ENCODE peak calls at places on chromosomes 2 and 18, in eight cellular contexts. One of them, this sample, is unnamed.

GRCh38 chr2:161486111-161486510 is 70.0 kb downstream of the TBR1 start:
- DNase-seq in NCI-H748 treated with DMSO at 0.1 percent for 48 hours: no peak
- DNase-seq in ureter: no peak
- DNase-seq in stimulated activated CD4-positive, alpha-beta T cell treated with anti-CD3 and anti-CD28 coated beads, Interleukin-2, amount 100 ng/mL, for 24 hours: no peak
- DNase-seq in MG63: no peak
- DNase-seq in T-helper 2 cell: no peak
- DNase-seq in brain microvascular endothelial cell: no peak
- DNase-seq in CD4-positive, CD25-positive, alpha-beta regulatory T cell: no peak
- DNase-seq in this sample: no peak

GRCh38 chr18:79754831-79755351 is 42.8 kb upstream of the KCNG2 start:
- DNase-seq in ureter: no peak
- DNase-seq in MG63: no peak
- DNase-seq in brain microvascular endothelial cell: no peak
- DNase-seq in NCI-H748 treated with DMSO at 0.1 percent for 48 hours: no peak
- DNase-seq in CD4-positive, CD25-positive, alpha-beta regulatory T cell: no peak
- DNase-seq in T-helper 2 cell: no peak
- DNase-seq in stimulated activated CD4-positive, alpha-beta T cell treated with anti-CD3 and anti-CD28 coated beads, Interleukin-2, amount 100 ng/mL, for 24 hours: no peak
- DNase-seq in this sample: no peak

GRCh38 chr2:10119027-10119325 is 3.6 kb upstream of the RRM2 start:
- DNase-seq in MG63: no peak
- DNase-seq in stimulated activated CD4-positive, alpha-beta T cell treated with anti-CD3 and anti-CD28 coated beads, Interleukin-2, amount 100 ng/mL, for 24 hours: no peak
- DNase-seq in NCI-H748 treated with DMSO at 0.1 percent for 48 hours: no peak
- DNase-seq in CD4-positive, CD25-positive, alpha-beta regulatory T cell: no peak
- DNase-seq in brain microvascular endothelial cell: no peak
- DNase-seq in T-helper 2 cell: no peak
- DNase-seq in ureter: no peak
- DNase-seq in this sample: no peak

GRCh38 chr18:63192885-63193349 is 126.7 kb downstream of the BCL2 start:
- DNase-seq in MG63: no peak
- DNase-seq in T-helper 2 cell: no peak
- DNase-seq in stimulated activated CD4-positive, alpha-beta T cell treated with anti-CD3 and anti-CD28 coated beads, Interleukin-2, amount 100 ng/mL, for 24 hours: no peak
- DNase-seq in NCI-H748 treated with DMSO at 0.1 percent for 48 hours: no peak
- DNase-seq in CD4-positive, CD25-positive, alpha-beta regulatory T cell: no peak
- DNase-seq in ureter: no peak
- DNase-seq in brain microvascular endothelial cell: no peak
- DNase-seq in this sample: no peak

GRCh38 chr2:142179686-142180085 is 48.9 kb upstream of the LRP1B start:
- DNase-seq in stimulated activated CD4-positive, alpha-beta T cell treated with anti-CD3 and anti-CD28 coated beads, Interleukin-2, amount 100 ng/mL, for 24 hours: no peak
- DNase-seq in T-helper 2 cell: no peak
- DNase-seq in MG63: no peak
- DNase-seq in ureter: no peak
- DNase-seq in brain microvascular endothelial cell: no peak
- DNase-seq in NCI-H748 treated with DMSO at 0.1 percent for 48 hours: no peak
- DNase-seq in CD4-positive, CD25-positive, alpha-beta regulatory T cell: no peak
- DNase-seq in this sample: no peak

GRCh38 chr18:47949197-47949596 is 18.7 kb upstream of the SMAD2 start:
- DNase-seq in T-helper 2 cell: no peak
- DNase-seq in ureter: no peak
- DNase-seq in brain microvascular endothelial cell: no peak
- DNase-seq in MG63: no peak
- DNase-seq in CD4-positive, CD25-positive, alpha-beta regulatory T cell: no peak
- DNase-seq in NCI-H748 treated with DMSO at 0.1 percent for 48 hours: no peak
- DNase-seq in stimulated activated CD4-positive, alpha-beta T cell treated with anti-CD3 and anti-CD28 coated beads, Interleukin-2, amount 100 ng/mL, for 24 hours: no peak
- DNase-seq in this sample: no peak

GRCh38 chr2:58571181-58571852 is 330.2 kb upstream of the FANCL start:
- DNase-seq in CD4-positive, CD25-positive, alpha-beta regulatory T cell: peak
- DNase-seq in T-helper 2 cell: no peak
- DNase-seq in brain microvascular endothelial cell: peak
- DNase-seq in stimulated activated CD4-positive, alpha-beta T cell treated with anti-CD3 and anti-CD28 coated beads, Interleukin-2, amount 100 ng/mL, for 24 hours: no peak
- DNase-seq in ureter: peak
- DNase-seq in MG63: peak
- DNase-seq in NCI-H748 treated with DMSO at 0.1 percent for 48 hours: peak
- DNase-seq in this sample: no peak

GRCh38 chr2:135490381-135490780 is 40.6 kb downstream of the ZRANB3 start:
- DNase-seq in MG63: no peak
- DNase-seq in stimulated activated CD4-positive, alpha-beta T cell treated with anti-CD3 and anti-CD28 coated beads, Interleukin-2, amount 100 ng/mL, for 24 hours: no peak
- DNase-seq in CD4-positive, CD25-positive, alpha-beta regulatory T cell: no peak
- DNase-seq in NCI-H748 treated with DMSO at 0.1 percent for 48 hours: no peak
- DNase-seq in ureter: no peak
- DNase-seq in brain microvascular endothelial cell: peak
- DNase-seq in T-helper 2 cell: no peak
- DNase-seq in this sample: no peak

GRCh38 chr2:230795856-230796255 is 68.9 kb upstream of the ITM2C start:
- DNase-seq in NCI-H748 treated with DMSO at 0.1 percent for 48 hours: no peak
- DNase-seq in brain microvascular endothelial cell: no peak
- DNase-seq in CD4-positive, CD25-positive, alpha-beta regulatory T cell: no peak
- DNase-seq in stimulated activated CD4-positive, alpha-beta T cell treated with anti-CD3 and anti-CD28 coated beads, Interleukin-2, amount 100 ng/mL, for 24 hours: no peak
- DNase-seq in T-helper 2 cell: no peak
- DNase-seq in ureter: no peak
- DNase-seq in MG63: no peak
- DNase-seq in this sample: no peak

GRCh38 chr18:74898965-74899364 is 301.3 kb downstream of the ZNF407 start:
- DNase-seq in T-helper 2 cell: no peak
- DNase-seq in stimulated activated CD4-positive, alpha-beta T cell treated with anti-CD3 and anti-CD28 coated beads, Interleukin-2, amount 100 ng/mL, for 24 hours: no peak
- DNase-seq in MG63: peak
- DNase-seq in NCI-H748 treated with DMSO at 0.1 percent for 48 hours: peak
- DNase-seq in ureter: no peak
- DNase-seq in CD4-positive, CD25-positive, alpha-beta regulatory T cell: no peak
- DNase-seq in brain microvascular endothelial cell: peak
- DNase-seq in this sample: no peak

GRCh38 chr2:157269060-157269459 is 11.6 kb downstream of the GALNT5 start:
- DNase-seq in MG63: no peak
- DNase-seq in ureter: no peak
- DNase-seq in brain microvascular endothelial cell: no peak
- DNase-seq in NCI-H748 treated with DMSO at 0.1 percent for 48 hours: no peak
- DNase-seq in T-helper 2 cell: no peak
- DNase-seq in CD4-positive, CD25-positive, alpha-beta regulatory T cell: peak
- DNase-seq in stimulated activated CD4-positive, alpha-beta T cell treated with anti-CD3 and anti-CD28 coated beads, Interleukin-2, amount 100 ng/mL, for 24 hours: no peak
- DNase-seq in this sample: no peak

GRCh38 chr2:233124449-233125080 is 64.4 kb downstream of the INPP5D start:
- DNase-seq in brain microvascular endothelial cell: no peak
- DNase-seq in ureter: no peak
- DNase-seq in stimulated activated CD4-positive, alpha-beta T cell treated with anti-CD3 and anti-CD28 coated beads, Interleukin-2, amount 100 ng/mL, for 24 hours: no peak
- DNase-seq in MG63: no peak
- DNase-seq in T-helper 2 cell: no peak
- DNase-seq in CD4-positive, CD25-positive, alpha-beta regulatory T cell: no peak
- DNase-seq in NCI-H748 treated with DMSO at 0.1 percent for 48 hours: no peak
- DNase-seq in this sample: peak

GRCh38 chr2:214232266-214232665 is 178.6 kb upstream of the VWC2L start:
- DNase-seq in CD4-positive, CD25-positive, alpha-beta regulatory T cell: no peak
- DNase-seq in T-helper 2 cell: no peak
- DNase-seq in NCI-H748 treated with DMSO at 0.1 percent for 48 hours: no peak
- DNase-seq in brain microvascular endothelial cell: no peak
- DNase-seq in ureter: no peak
- DNase-seq in stimulated activated CD4-positive, alpha-beta T cell treated with anti-CD3 and anti-CD28 coated beads, Interleukin-2, amount 100 ng/mL, for 24 hours: no peak
- DNase-seq in MG63: no peak
- DNase-seq in this sample: no peak

This sample was measured in naive B cell.